ENCODE peak calls at places on chromosomes 6 and 20, in ten cellular contexts. D is neural crest cell; F is psoas muscle; Z is coronary artery; Q is fibroblast of pulmonary artery; M is MM.1S; N is CD8-positive, alpha-beta T cell; J is choroid plexus epithelial cell; G is GM06990; V is cardiac muscle cell. L is an unnamed sample.

GRCh38 chr6:164023535-164023934 is 609.0 kb downstream of the QKI start:
- DNase-seq in D (no peak), F (no peak), Z (no peak), Q (no peak), M (no peak), N (no peak), J (no peak), G (no peak), V (no peak), L (no peak)

GRCh38 chr6:31473780-31474725 is 23.9 kb upstream of the MICB start:
- DNase-seq in D (no peak), F (no peak), Z (no peak), Q (peak), M (peak), N (no peak), J (peak), G (no peak), V (peak), L (no peak)

GRCh38 chr6:4804095-4804494 is 27.9 kb downstream of the CDYL start:
- DNase-seq in D (no peak), F (no peak), Z (no peak), Q (peak), M (no peak), N (no peak), J (peak), G (no peak), V (peak), L (no peak)

GRCh38 chr6:48834706-48835105 is 628.3 kb downstream of the MMUT start:
- DNase-seq in D (no peak), F (no peak), Z (no peak), Q (peak), M (no peak), N (no peak), J (peak), G (no peak), V (peak), L (no peak)

GRCh38 chr6:82686719-82687118 is 323.1 kb downstream of the TPBG start:
- DNase-seq in D (no peak), F (no peak), Z (no peak), Q (no peak), M (no peak), N (no peak), J (no peak), G (no peak), V (no peak), L (no peak)

GRCh38 chr20:63651942-63652191 is 1.4 kb downstream of the STMN3 start:
- DNase-seq in D (no peak), F (no peak), Z (no peak), Q (no peak), M (no peak), N (no peak), J (no peak), G (no peak), V (no peak), L (peak)

GRCh38 chr6:34025851-34026250 is 120.0 kb downstream of the GRM4 start:
- DNase-seq in D (no peak), F (no peak), Z (no peak), Q (no peak), M (no peak), N (no peak), J (no peak), G (no peak), V (no peak), L (no peak)

GRCh38 chr6:33925869-33926268 is 122.1 kb upstream of the MLN start:
- DNase-seq in D (no peak), F (no peak), Z (no peak), Q (no peak), M (no peak), N (no peak), J (no peak), G (no peak), V (no peak), L (no peak)

GRCh38 chr6:107604549-107604948 is 114.6 kb downstream of the SOBP start:
- DNase-seq in D (no peak), F (no peak), Z (no peak), Q (no peak), M (no peak), N (no peak), J (no peak), G (no peak), V (no peak), L (no peak)

GRCh38 chr6:139882234-139882633 is 507.8 kb upstream of the CITED2 start:
- DNase-seq in D (no peak), F (no peak), Z (no peak), Q (peak), M (peak), N (no peak), J (peak), G (no peak), V (peak), L (no peak)

GRCh38 chr20:9686001-9686400 is 152.9 kb downstream of the PAK5 start:
- DNase-seq in D (no peak), F (no peak), Z (no peak), Q (no peak), M (no peak), N (no peak), J (no peak), G (no peak), V (no peak), L (no peak)

GRCh38 chr6:25971187-25971811 is 8.7 kb downstream of the TRIM38 start:
- DNase-seq in D (no peak), F (no peak), Z (no peak), Q (peak), M (no peak), N (no peak), J (peak), G (no peak), V (peak), L (no peak)

GRCh38 chr6:74785236-74785635 is 420.6 kb downstream of the COL12A1 start:
- DNase-seq in D (no peak), F (no peak), Z (no peak), Q (peak), M (no peak), N (no peak), J (peak), G (no peak), V (peak), L (no peak)

GRCh38 chr6:170032706-170033309 is 258.1 kb downstream of the DLL1 start:
- DNase-seq in D (no peak), F (no peak), Z (peak), Q (no peak), M (no peak), N (no peak), J (no peak), G (no peak), V (no peak), L (no peak)

GRCh38 chr6:31403283-31403989 is at the start of gene MICA:
- DNase-seq in D (peak), F (peak), Z (peak), Q (peak), M (peak), N (peak), J (peak), G (peak), V (peak), L (peak)

GRCh38 chr6:76490456-76490855 is 418.0 kb upstream of the IMPG1 start:
- DNase-seq in D (no peak), F (no peak), Z (no peak), Q (peak), M (no peak), N (no peak), J (no peak), G (no peak), V (peak), L (no peak)

GRCh38 chr6:45371924-45372582 is 5.7 kb downstream of the SUPT3H start:
- DNase-seq in D (no peak), F (no peak), Z (no peak), Q (no peak), M (no peak), N (no peak), J (no peak), G (no peak), V (peak), L (no peak)
- TF ChIP-seq CTCF in D (no peak), F (no peak), Z (no peak), Q (no peak), M (no peak), N (no peak), J (no peak), G (no peak), V (no peak), L (no peak)

DNA sequence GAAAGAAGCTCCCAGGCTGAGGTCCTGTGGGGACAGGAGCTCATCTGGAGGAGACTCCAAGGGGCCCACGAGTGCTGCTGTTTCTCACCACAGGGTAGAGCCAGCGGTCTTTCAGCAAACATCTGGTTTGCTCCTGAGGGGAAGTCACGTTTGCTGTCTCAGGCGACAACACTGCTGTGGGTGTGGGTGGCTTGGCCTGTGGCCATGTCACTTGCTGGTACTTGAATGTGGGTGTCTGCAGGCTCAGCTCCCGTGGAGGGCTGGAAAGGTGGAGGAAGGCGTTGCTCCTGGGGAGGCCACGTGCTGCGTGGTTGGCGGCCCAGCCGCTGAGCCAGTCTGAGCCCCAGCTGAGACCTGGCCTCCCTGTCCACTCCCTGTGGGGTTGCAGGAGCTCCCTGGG is 52.8 kb upstream of the MPC1 start:
- DNase-seq in D (no peak), F (no peak), Z (no peak), Q (no peak), M (no peak), N (peak), J (peak), G (no peak), V (no peak), L (no peak)
- TF ChIP-seq CTCF in D (no peak), F (no peak), Z (no peak), Q (no peak), M (no peak), N (peak), J (peak), G (peak), V (no peak), L (no peak)

GRCh38 chr20:29085625-29086024 is 2171.8 kb upstream of the DEFB115 start:
- DNase-seq in D (no peak), F (no peak), Z (no peak), Q (no peak), M (peak), N (no peak), J (no peak), G (no peak), V (no peak), L (no peak)

GRCh38 chr20:29079769-29080690 is 2177.4 kb upstream of the DEFB115 start:
- DNase-seq in D (no peak), F (peak), Z (no peak), Q (peak), M (peak), N (peak), J (peak), G (no peak), V (peak), L (peak)
- TF ChIP-seq CTCF in D (no peak), F (no peak), Z (no peak), Q (no peak), M (no peak), N (no peak), J (peak), G (no peak), V (peak), L (no peak)

GRCh38 chr6:55543633-55544309 is 35.2 kb downstream of the HMGCLL1 start:
- DNase-seq in D (no peak), F (no peak), Z (no peak), Q (no peak), M (no peak), N (no peak), J (peak), G (no peak), V (peak), L (no peak)
- TF ChIP-seq CTCF in D (peak), F (no peak), Z (no peak), Q (no peak), M (no peak), N (no peak), J (peak), G (no peak), V (no peak), L (peak)

GRCh38 chr20:46582648-46583047 is 32.2 kb upstream of the OCSTAMP start:
- DNase-seq in D (no peak), F (no peak), Z (no peak), Q (no peak), M (no peak), N (no peak), J (no peak), G (no peak), V (no peak), L (peak)
- TF ChIP-seq CTCF in D (no peak), F (no peak), Z (no peak), Q (no peak), M (no peak), N (no peak), J (no peak), G (no peak), V (no peak), L (no peak)

DNA sequence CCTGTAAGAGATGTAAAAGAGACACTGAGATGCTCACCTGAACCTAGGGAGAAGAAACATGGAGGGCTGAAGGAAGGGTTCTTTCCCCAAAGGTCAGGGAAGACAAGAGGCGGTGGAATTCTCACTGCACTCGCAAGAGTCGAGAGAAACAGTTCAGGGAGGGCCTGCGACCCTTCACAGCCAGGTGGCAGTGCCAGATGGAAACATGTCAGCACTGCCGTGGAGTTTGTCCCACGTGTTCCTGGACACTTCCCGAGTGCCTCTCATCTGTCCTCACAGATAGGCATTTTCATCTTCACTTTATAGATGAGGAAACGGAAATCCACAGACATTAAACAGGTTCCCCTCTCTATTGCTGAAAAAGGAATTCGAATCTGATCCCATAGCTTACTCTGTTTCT is 70.4 kb upstream of the SYNJ2 start:
- DNase-seq in D (no peak), F (no peak), Z (no peak), Q (no peak), M (no peak), N (no peak), J (no peak), G (no peak), V (no peak), L (no peak)
- TF ChIP-seq CTCF in D (no peak), F (no peak), Z (no peak), Q (no peak), M (no peak), N (no peak), J (no peak), G (no peak), V (no peak), L (no peak)

GRCh38 chr6:69427882-69428281 is 368.9 kb downstream of the LMBRD1 start:
- DNase-seq in D (no peak), F (no peak), Z (no peak), Q (no peak), M (no peak), N (no peak), J (no peak), G (no peak), V (no peak), L (no peak)
- TF ChIP-seq CTCF in D (no peak), F (no peak), Z (no peak), Q (no peak), M (no peak), N (no peak), J (no peak), G (no peak), V (no peak), L (no peak)

DNA sequence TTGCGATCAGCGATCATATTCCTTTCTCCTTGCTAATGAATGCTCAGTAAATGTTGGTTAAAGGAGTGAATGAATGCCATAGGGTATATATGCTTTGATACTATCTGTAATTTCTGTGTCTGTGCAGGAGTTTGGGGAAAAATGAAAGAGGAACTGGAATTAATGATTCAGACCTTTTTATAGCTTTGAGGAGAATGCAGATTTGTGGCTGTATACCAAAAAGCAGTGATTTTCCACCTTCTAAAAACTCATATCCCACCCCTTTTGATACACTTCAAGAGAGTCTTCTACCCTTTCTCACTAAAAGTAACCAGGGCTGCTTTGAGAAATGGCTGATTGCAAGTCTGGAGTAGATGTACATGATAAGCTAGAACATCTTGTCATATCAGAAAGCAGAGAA is 26.6 kb upstream of the SUMO4 start:
- DNase-seq in D (no peak), F (no peak), Z (no peak), Q (no peak), M (no peak), N (no peak), J (no peak), G (no peak), V (no peak), L (no peak)
- TF ChIP-seq CTCF in D (no peak), F (no peak), Z (no peak), Q (no peak), M (no peak), N (no peak), J (no peak), G (no peak), V (no peak), L (no peak)

GRCh38 chr6:136288566-136289326 is 900 bp downstream of the BCLAF1 start:
- DNase-seq in D (peak), F (peak), Z (peak), Q (peak), M (peak), N (peak), J (peak), G (no peak), V (peak), L (peak)

GRCh38 chr6:136289327-136289578 is 393 bp downstream of the BCLAF1 start:
- DNase-seq in D (peak), F (peak), Z (peak), Q (peak), M (peak), N (peak), J (peak), G (peak), V (peak), L (peak)

GRCh38 chr6:136290406-136291010 is 862 bp upstream of the BCLAF1 start:
- DNase-seq in D (no peak), F (peak), Z (peak), Q (peak), M (peak), N (peak), J (peak), G (peak), V (peak), L (no peak)

GRCh38 chr6:136294621-136295020 is 5.0 kb upstream of the BCLAF1 start:
- DNase-seq in D (no peak), F (no peak), Z (no peak), Q (no peak), M (no peak), N (no peak), J (no peak), G (no peak), V (no peak), L (no peak)

DNA sequence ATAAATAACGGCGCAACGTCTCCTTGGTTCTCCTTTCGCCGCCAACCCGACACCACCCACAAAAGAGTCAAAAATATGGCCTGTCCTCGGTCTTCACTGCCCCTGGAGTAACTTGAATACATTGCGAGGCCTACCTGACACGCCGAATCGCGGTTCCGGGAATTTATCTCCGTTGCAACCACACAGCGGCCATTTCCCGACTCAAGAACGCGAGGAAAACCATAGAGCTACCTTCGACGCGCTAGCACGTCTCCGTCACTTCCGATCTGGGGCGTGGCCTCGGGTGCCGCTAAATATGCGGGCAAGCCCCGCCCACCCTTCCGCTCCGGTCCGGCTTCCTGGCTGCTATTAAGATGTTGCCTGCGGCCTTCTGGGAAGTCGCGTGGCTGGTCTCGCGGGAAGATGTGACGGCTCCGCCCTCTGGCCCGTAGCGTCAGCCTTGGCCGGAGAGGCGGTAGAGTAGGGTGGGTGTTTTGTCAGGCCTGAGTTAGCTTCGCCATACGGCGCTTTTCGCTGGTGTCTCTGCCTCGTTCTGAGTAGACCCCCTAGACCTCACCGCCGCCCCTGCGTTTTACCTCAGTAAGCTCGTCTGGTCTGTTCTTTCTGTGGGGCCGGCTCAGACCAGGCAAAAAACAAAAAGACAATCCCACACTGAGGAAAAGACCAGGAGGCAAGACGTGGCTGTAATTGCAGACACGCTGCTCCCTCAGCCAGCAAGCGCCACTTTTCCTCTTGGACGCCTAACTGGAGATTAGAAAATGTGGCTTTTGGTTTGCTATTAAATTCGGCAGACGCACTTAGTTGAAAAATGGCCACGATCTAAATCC is at the start of gene BCLAF1:
- DNase-seq in D (peak), F (peak), Z (peak), Q (peak), M (peak), N (peak), J (peak), G (peak), V (peak), L (peak)
- TF ChIP-seq CTCF in D (no peak), F (no peak), Z (no peak), Q (no peak), M (no peak), N (no peak), J (peak), G (no peak), V (no peak), L (no peak)

L was measured in RWPE2.